ENCODE peak calls at places on chromosomes 5 and 9, in six cellular contexts. P is CD8-positive, alpha-beta memory T cell; R is activated naive CD4-positive, alpha-beta T cell treated with Interleukin-2 at 50 U/mL for 16 hours; Y is caudate nucleus; L is suprapubic skin; C is neural crest cell. D is an unnamed sample.
A peak's percentile ranks its signal among the peaks of the same experiment; 100 is the strongest.

GRCh38 chr9:19116391-19116790 is 10.9 kb downstream of the PLIN2 start:
- DNase-seq in C (no peak), Y (no peak), L (peak; percentile 72), R (no peak), P (no peak), D (no peak)

GRCh38 chr9:127139071-127139731 is 16.8 kb upstream of the ANGPTL2 start:
- DNase-seq in C (no peak), P (no peak), R (no peak), L (peak; percentile 61), Y (no peak), D (no peak)

GRCh38 chr5:1477341-1477740 is 32.1 kb upstream of the SLC6A3 start:
- DNase-seq in Y (no peak), R (no peak), C (no peak), L (peak; percentile 74), P (peak; percentile 39), D (no peak)

GRCh38 chr5:134153241-134153640 is 23.5 kb downstream of the SKP1 start:
- DNase-seq in C (no peak), R (no peak), L (no peak), P (peak; percentile 40), Y (no peak), D (no peak)

GRCh38 chr9:124011460-124012301 is at the start of gene LHX2:
- DNase-seq in R (no peak), Y (peak; percentile 68), C (peak; percentile 64), P (no peak), L (peak; percentile 60), D (peak; percentile 66)

GRCh38 chr5:134491841-134492442 is 33.5 kb upstream of the JADE2 start:
- DNase-seq in R (no peak), L (peak; percentile 29), P (no peak), Y (no peak), C (no peak), D (no peak)

GRCh38 chr9:131736440-131736839 is 3.4 kb downstream of the RAPGEF1 start:
- DNase-seq in C (no peak), R (no peak), P (no peak), Y (no peak), L (no peak), D (no peak)

GRCh38 chr9:94865599-94866456 is 139.3 kb downstream of the AOPEP start:
- DNase-seq in R (no peak), C (no peak), P (no peak), Y (no peak), L (no peak), D (peak; percentile 46)

GRCh38 chr5:80905405-80905804 is 54.8 kb upstream of the RASGRF2 start:
- DNase-seq in C (no peak), Y (no peak), L (no peak), P (no peak), R (no peak), D (no peak)

D was measured in hippocampal formation.